ENCODE peak calls at places on chromosomes 6 and 20, in six cellular contexts. V is glutamatergic neuron, P is GM12865, Q is GDM1, F is EL, D is A172. K is an unnamed sample.

GRCh38 chr20:61748376-61748775 is 317.3 kb downstream of the TAF4 start:
- DNase-seq in V (no peak), P (no peak), Q (no peak), F (no peak), D (no peak), K (no peak)

GRCh38 chr6:160837146-160837545 is 135.1 kb downstream of the PLG start:
- DNase-seq in V (peak), P (no peak), Q (no peak), F (no peak), D (no peak), K (no peak)

GRCh38 chr6:37523412-37523811 is 23.7 kb upstream of the CCDC167 start:
- DNase-seq in V (no peak), P (no peak), Q (no peak), F (no peak), D (no peak), K (no peak)

GRCh38 chr6:41257369-41258195 is 28.9 kb downstream of the TREM1 start:
- DNase-seq in V (no peak), P (no peak), Q (no peak), F (peak), D (peak), K (no peak)

GRCh38 chr6:24918641-24919403 is 16.9 kb downstream of the RIPOR2 start:
- DNase-seq in V (peak), P (peak), Q (no peak), F (no peak), D (no peak), K (no peak)

GRCh38 chr6:80939936-80940335 is 812.5 kb downstream of the TENT5A start:
- DNase-seq in V (no peak), P (no peak), Q (no peak), F (peak), D (no peak), K (no peak)

GRCh38 chr6:126631343-126631742 is 291.4 kb downstream of the CENPW start:
- DNase-seq in V (no peak), P (no peak), Q (no peak), F (no peak), D (no peak), K (no peak)

GRCh38 chr20:56212071-56212470 is 36.5 kb upstream of the MC3R start:
- DNase-seq in V (no peak), P (no peak), Q (peak), F (no peak), D (no peak), K (no peak)

GRCh38 chr6:65117854-65118409 is 589.1 kb downstream of the EYS start:
- DNase-seq in V (no peak), P (no peak), Q (no peak), F (no peak), D (no peak), K (no peak)

GRCh38 chr6:55825402-55826051 is 49.9 kb downstream of the BMP5 start:
- DNase-seq in V (no peak), P (no peak), Q (no peak), F (peak), D (peak), K (peak)

GRCh38 chr6:49527315-49527714 is 23.2 kb upstream of the C6orf141 start:
- DNase-seq in V (no peak), P (no peak), Q (no peak), F (no peak), D (no peak), K (no peak)

GRCh38 chr6:102736941-102737368 is 1343.4 kb downstream of the GRIK2 start:
- DNase-seq in V (no peak), P (no peak), Q (no peak), F (peak), D (peak), K (no peak)

GRCh38 chr6:53928641-53929339 is 134.0 kb downstream of the LRRC1 start:
- DNase-seq in V (no peak), P (no peak), Q (no peak), F (peak), D (peak), K (no peak)

GRCh38 chr6:8027965-8028651 is 36.1 kb downstream of the BLOC1S5 start:
- DNase-seq in V (no peak), P (no peak), Q (no peak), F (peak), D (peak), K (no peak)

GRCh38 chr6:116402108-116402507 is 31.4 kb downstream of the DSE start:
- DNase-seq in V (no peak), P (no peak), Q (no peak), F (no peak), D (no peak), K (no peak)

GRCh38 chr20:56439784-56440291 is 27.8 kb downstream of the CASS4 start:
- DNase-seq in V (no peak), P (no peak), Q (no peak), F (peak), D (peak), K (no peak)

GRCh38 chr6:71107935-71108420 is 151.1 kb upstream of the B3GAT2 start:
- DNase-seq in V (no peak), P (no peak), Q (no peak), F (peak), D (peak), K (peak)

GRCh38 chr6:22071655-22072054 is 225.2 kb downstream of the PRL start:
- DNase-seq in V (no peak), P (peak), Q (no peak), F (peak), D (peak), K (peak)

GRCh38 chr6:55003726-55004415 is 157.3 kb downstream of the FAM83B start:
- DNase-seq in V (no peak), P (no peak), Q (no peak), F (no peak), D (no peak), K (no peak)

GRCh38 chr6:5150676-5151075 is 65.5 kb downstream of the PPP1R3G start:
- DNase-seq in V (no peak), P (no peak), Q (no peak), F (peak), D (no peak), K (no peak)

GRCh38 chr6:157834549-157834948 is 11.5 kb downstream of the SNX9 start:
- DNase-seq in V (no peak), P (no peak), Q (no peak), F (no peak), D (no peak), K (no peak)

GRCh38 chr20:34877002-34877264 is 521 bp downstream of the ACSS2 start:
- DNase-seq in V (no peak), P (no peak), Q (no peak), F (no peak), D (no peak), K (no peak)

GRCh38 chr6:44342052-44342451 is 398 bp upstream of the SPATS1 start:
- DNase-seq in V (no peak), P (no peak), Q (no peak), F (no peak), D (no peak), K (no peak)

GRCh38 chr20:57461726-57462125 is 63.2 kb downstream of the CTCFL start:
- DNase-seq in V (no peak), P (no peak), Q (no peak), F (no peak), D (no peak), K (no peak)

GRCh38 chr20:48187891-48188290 is 402.6 kb upstream of the SULF2 start:
- DNase-seq in V (no peak), P (no peak), Q (no peak), F (peak), D (no peak), K (no peak)

GRCh38 chr6:169160855-169161560 is 92.6 kb downstream of the THBS2 start:
- DNase-seq in V (no peak), P (no peak), Q (no peak), F (no peak), D (no peak), K (no peak)

GRCh38 chr6:30600576-30600975 is 16.5 kb downstream of the PPP1R10 start:
- DNase-seq in V (no peak), P (no peak), Q (no peak), F (no peak), D (no peak), K (no peak)

GRCh38 chr6:73032586-73032985 is 192.7 kb downstream of the KHDC1L start:
- DNase-seq in V (no peak), P (no peak), Q (no peak), F (peak), D (peak), K (no peak)

GRCh38 chr6:117676577-117677218 is 1.4 kb downstream of the NUS1 start:
- DNase-seq in V (no peak), P (no peak), Q (no peak), F (peak), D (no peak), K (no peak)

GRCh38 chr6:100134703-100135102 is 140.7 kb upstream of the MCHR2 start:
- DNase-seq in V (no peak), P (no peak), Q (no peak), F (peak), D (peak), K (no peak)

GRCh38 chr20:3739926-3740599 is 7.6 kb downstream of the HSPA12B start:
- DNase-seq in V (no peak), P (no peak), Q (no peak), F (no peak), D (no peak), K (no peak)

GRCh38 chr6:159969921-159970320 is 1.0 kb downstream of the IGF2R start:
- DNase-seq in V (peak), P (peak), Q (no peak), F (peak), D (peak), K (peak)

GRCh38 chr6:157537518-157537917 is 156.5 kb downstream of the ZDHHC14 start:
- DNase-seq in V (no peak), P (no peak), Q (no peak), F (no peak), D (no peak), K (no peak)